ENCODE peak calls at places on chromosome 10, in four cellular contexts. F is H9, B is transverse colon, Y is heart right ventricle. H is an unnamed sample. For H3K4me1, the result is how much of the 10 kb centered on the place peaks cover.

GRCh38 chr10:98456688-98457482 is 10.2 kb upstream of the HPS1 start:
- DNase-seq in F (no peak), B (no peak), Y (no peak), H (no peak)

GRCh38 chr10:3803884-3804741 is 19.1 kb upstream of the KLF6 start:
- DNase-seq in F (no peak), B (no peak), Y (no peak), H (peak)

GRCh38 chr10:31749981-31750850 is 178.4 kb downstream of the ARHGAP12 start:
- DNase-seq in F (no peak), B (peak), Y (peak), H (no peak)

GRCh38 chr10:4332764-4333473 is 493.1 kb upstream of the AKR1E2 start:
- DNase-seq in F (no peak), B (no peak), Y (no peak), H (no peak)

GRCh38 chr10:29130190-29130673 is 158.6 kb upstream of the LYZL1 start:
- DNase-seq in F (no peak), B (no peak), Y (no peak), H (no peak)

GRCh38 chr10:32360241-32360640 is 13.3 kb upstream of the EPC1 start:
- DNase-seq in F (no peak), B (no peak), Y (no peak), H (no peak)

GRCh38 chr10:114506874-114507385 is 102.6 kb upstream of the AFAP1L2 start:
- DNase-seq in F (no peak), B (no peak), Y (no peak), H (no peak)

GRCh38 chr10:6151087-6151977 is 51.4 kb upstream of the PFKFB3 start:
- DNase-seq in F (peak), B (peak), Y (peak), H (peak)

GRCh38 chr10:97543025-97543546 is 29.5 kb upstream of the ANKRD2 start:
- DNase-seq in F (no peak), B (peak), Y (peak), H (no peak)

GRCh38 chr10:3740157-3740871 is 44.7 kb downstream of the KLF6 start:
- DNase-seq in F (no peak), B (no peak), Y (no peak), H (no peak)

GRCh38 chr10:128684215-128684614 is 558.0 kb upstream of the MKI67 start:
- DNase-seq in F (no peak), B (no peak), Y (no peak), H (no peak)

GRCh38 chr10:129465796-129466702 is 992 bp upstream of the MGMT start:
- DNase-seq in F (no peak), B (peak), Y (no peak), H (no peak)

GRCh38 chr10:126097558-126098215 is 201.3 kb downstream of the FANK1 start:
- DNase-seq in F (no peak), B (no peak), Y (no peak), H (no peak)

GRCh38 chr10:11345224-11346054 is 266.0 kb downstream of the USP6NL start:
- DNase-seq in F (peak), B (peak), Y (no peak), H (no peak)

GRCh38 chr10:76036962-76037361 is 605.5 kb downstream of the LRMDA start:
- DNase-seq in F (no peak), B (peak), Y (no peak), H (no peak)

GRCh38 chr10:132637477-132638129 is 100.0 kb downstream of the INPP5A start:
- DNase-seq in F (peak), B (no peak), Y (no peak), H (no peak)

GRCh38 chr10:9209105-9209798 is 1154.8 kb downstream of the GATA3 start:
- DNase-seq in F (peak), B (peak), Y (peak), H (peak)

GRCh38 chr10:63437334-63437949 is 28.3 kb downstream of the JMJD1C start:
- DNase-seq in F (no peak), B (no peak), Y (no peak), H (no peak)

DNA sequence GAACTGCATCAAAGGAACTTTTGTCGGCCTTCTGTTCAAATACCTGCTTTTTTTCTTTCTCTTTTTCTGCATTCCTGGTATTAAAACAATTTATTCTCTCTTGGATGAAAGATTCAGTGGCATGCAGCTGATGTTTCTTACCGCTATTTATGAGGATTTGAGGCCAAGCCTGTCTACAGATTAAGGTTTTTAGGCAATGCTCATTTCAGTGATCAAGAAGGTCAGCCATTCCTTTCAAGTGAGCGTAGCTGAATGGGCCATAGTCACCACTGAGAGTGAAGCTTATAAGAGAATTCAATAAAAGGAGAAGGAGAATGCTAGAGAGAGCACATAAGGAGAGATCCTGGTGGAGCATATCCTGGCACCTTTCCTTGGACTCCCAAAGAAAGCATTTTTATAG is 974.9 kb downstream of the SORCS3 start:
- DNase-seq in F (no peak), B (no peak), Y (no peak), H (no peak)
- TF ChIP-seq CTCF in F (no peak), B (no peak), Y (no peak), H (no peak)

GRCh38 chr10:79075418-79075817 is 6.7 kb downstream of the ZMIZ1 start:
- DNase-seq in F (no peak), B (no peak), Y (no peak), H (no peak)
- H3K4me1 ChIP-seq in F (under half), B (half or more), Y (half or more), H (under half)

GRCh38 chr10:24287559-24288195 is 78.7 kb downstream of the KIAA1217 start:
- DNase-seq in F (no peak), B (no peak), Y (no peak), H (no peak)
- TF ChIP-seq CTCF in F (no peak), B (no peak), Y (peak), H (no peak)

GRCh38 chr10:8049874-8050560 is 4.5 kb upstream of the GATA3 start:
- DNase-seq in F (peak), B (no peak), Y (no peak), H (no peak)
- H3K4me1 ChIP-seq in F (under half), B (under half), Y (half or more), H (half or more)